ENCODE peak calls at places on chromosome 18, in four cellular contexts. I, J, C and W are unnamed samples.
A peak's percentile ranks its signal among the peaks of the same experiment; 100 is the strongest.

GRCh38 chr18:77108001-77108692 is 24.4 kb downstream of the MBP start:
- DNase-seq in I (no peak), J (no peak), C (peak; percentile 79), W (peak; percentile 76)

GRCh38 chr18:9102391-9103216 is at the start of gene NDUFV2:
- DNase-seq in I (peak; percentile 98), J (peak; percentile 99), C (peak; percentile 73), W (peak; percentile 99)

GRCh38 chr18:77024476-77024875 is 108.1 kb downstream of the MBP start:
- DNase-seq in I (peak; percentile 12), J (no peak), C (no peak), W (no peak)

GRCh38 chr18:62957885-62958472 is 242.6 kb downstream of the PHLPP1 start:
- DNase-seq in I (no peak), J (no peak), C (peak; percentile 27), W (no peak)

GRCh38 chr18:12258719-12259705 is 4.9 kb downstream of the CIDEA start:
- DNase-seq in I (no peak), J (no peak), C (no peak), W (no peak)

GRCh38 chr18:48939368-48940097 is 11.2 kb downstream of the SMAD7 start:
- DNase-seq in I (no peak), J (no peak), C (no peak), W (peak; percentile 89)

GRCh38 chr18:34467059-34467458 is 242.3 kb upstream of the NOL4 start:
- DNase-seq in I (no peak), J (no peak), C (no peak), W (no peak)

GRCh38 chr18:10412933-10413332 is 41.5 kb upstream of the APCDD1 start:
- DNase-seq in I (no peak), J (no peak), C (no peak), W (no peak)

GRCh38 chr18:25244170-25244569 is 107.8 kb downstream of the ZNF521 start:
- DNase-seq in I (no peak), J (no peak), C (no peak), W (no peak)

GRCh38 chr18:78579854-78580577 is 399.6 kb upstream of the SALL3 start:
- DNase-seq in I (no peak), J (no peak), C (no peak), W (no peak)

GRCh38 chr18:10006261-10006903 is 92.6 kb downstream of the VAPA start:
- DNase-seq in I (no peak), J (no peak), C (no peak), W (no peak)

GRCh38 chr18:44602845-44603244 is 77.8 kb upstream of the SETBP1 start:
- DNase-seq in I (no peak), J (no peak), C (peak; percentile 57), W (no peak)

GRCh38 chr18:3029215-3029972 is 16.4 kb upstream of the LPIN2 start:
- DNase-seq in I (no peak), J (no peak), C (no peak), W (no peak)

GRCh38 chr18:12907258-12907925 is 23.4 kb upstream of the PTPN2 start:
- DNase-seq in I (no peak), J (no peak), C (no peak), W (no peak)

GRCh38 chr18:23066060-23066459 is 69.2 kb upstream of the CABLES1 start:
- DNase-seq in I (no peak), J (no peak), C (no peak), W (no peak)

GRCh38 chr18:36514778-36515177 is 217.3 kb downstream of the FHOD3 start:
- DNase-seq in I (no peak), J (no peak), C (no peak), W (no peak)

GRCh38 chr18:48402953-48403352 is 6.2 kb downstream of the ZBTB7C start:
- DNase-seq in I (no peak), J (no peak), C (no peak), W (no peak)